ENCODE peak calls at places on chromosomes 4 and X, in five cellular contexts. D, Z, E, F and L are unnamed samples.

GRCh38 chrX:49228185-49228584 is 5.0 kb downstream of the CACNA1F start:
- DNase-seq in E (no peak), F (no peak), D (no peak), Z (no peak), L (no peak)

GRCh38 chrX:67004451-67004850 is 365.6 kb upstream of the EDA2R start:
- DNase-seq in Z (no peak), F (no peak), E (no peak), D (no peak), L (no peak)

GRCh38 chr4:3387943-3388348 is 53.8 kb upstream of the HGFAC start:
- DNase-seq in E (no peak), Z (peak; percentile 6), F (peak; percentile 25), D (no peak), L (peak; percentile 88)

GRCh38 chr4:1872918-1873269 is 1.7 kb downstream of the NSD2 start:
- DNase-seq in D (no peak), E (no peak), Z (no peak), F (peak; percentile 70), L (no peak)

GRCh38 chrX:46251755-46252154 is 293.5 kb downstream of the ZNF674 start:
- DNase-seq in E (no peak), F (peak; percentile 25), D (peak; percentile 30), Z (no peak), L (no peak)

GRCh38 chrX:134821901-134822300 is 163.6 kb upstream of the PLAC1 start:
- DNase-seq in E (no peak), D (no peak), Z (no peak), F (no peak), L (no peak)

GRCh38 chr4:184248216-184248615 is 30.5 kb upstream of the ENPP6 start:
- DNase-seq in F (peak; percentile 8), E (no peak), Z (no peak), D (no peak), L (no peak)

GRCh38 chrX:111445485-111445884 is 33.5 kb upstream of the DCX start:
- DNase-seq in Z (peak; percentile 34), D (peak; percentile 19), F (peak; percentile 46), E (peak; percentile 80), L (no peak)

GRCh38 chr4:115668396-115668795 is 555.0 kb upstream of the NDST4 start:
- DNase-seq in Z (no peak), D (no peak), E (no peak), F (no peak), L (no peak)

GRCh38 chr4:75497133-75497532 is 17.1 kb downstream of the RCHY1 start:
- DNase-seq in D (no peak), E (no peak), Z (no peak), F (peak; percentile 26), L (no peak)

GRCh38 chrX:140701480-140701879 is 8.1 kb upstream of the LINC00632 start:
- DNase-seq in Z (no peak), E (no peak), F (peak; percentile 26), D (no peak), L (no peak)

GRCh38 chr4:61395754-61396153 is 195.6 kb downstream of the ADGRL3 start:
- DNase-seq in F (no peak), E (peak; percentile 45), D (no peak), Z (no peak), L (no peak)

GRCh38 chrX:109966246-109966645 is 36.7 kb upstream of the TMEM164 start:
- DNase-seq in F (peak; percentile 47), E (no peak), Z (no peak), D (no peak), L (no peak)

GRCh38 chr4:64756016-64756415 is 346.8 kb upstream of the TECRL start:
- DNase-seq in Z (no peak), D (no peak), E (no peak), F (peak; percentile 1), L (no peak)

GRCh38 chr4:35934370-35934981 is 309.8 kb downstream of the ARAP2 start:
- DNase-seq in D (peak; percentile 29), Z (peak; percentile 1), F (peak; percentile 22), E (peak; percentile 21), L (no peak)

GRCh38 chr4:6298035-6298434 is 28.4 kb downstream of the WFS1 start:
- DNase-seq in E (no peak), Z (no peak), D (no peak), F (no peak), L (no peak)

GRCh38 chr4:123564758-123565346 is 168.3 kb downstream of the SPRY1 start:
- DNase-seq in Z (no peak), F (peak; percentile 70), E (peak; percentile 75), D (peak; percentile 83), L (no peak)

GRCh38 chr4:52837716-52838558 is 24.2 kb upstream of the RASL11B start:
- DNase-seq in D (peak; percentile 32), Z (no peak), F (peak; percentile 22), E (no peak), L (no peak)

GRCh38 chr4:9918475-9918874 is 102.8 kb downstream of the SLC2A9 start:
- DNase-seq in D (no peak), E (no peak), F (no peak), Z (no peak), L (no peak)

GRCh38 chrX:2584216-2584615 is 83.4 kb upstream of the DHRSX start:
- DNase-seq in Z (no peak), E (peak; percentile 59), D (no peak), F (no peak), L (no peak)

GRCh38 chrX:15856580-15856979 is 2.0 kb upstream of the AP1S2 start:
- DNase-seq in E (no peak), F (no peak), Z (no peak), D (no peak), L (no peak)

GRCh38 chrX:40573763-40574162 is 7.0 kb upstream of the ATP6AP2 start:
- DNase-seq in E (no peak), D (peak; percentile 13), F (no peak), Z (no peak), L (no peak)

GRCh38 chrX:136953867-136954787 is 73.6 kb upstream of the RBMX start:
- DNase-seq in E (peak; percentile 82), F (peak; percentile 75), D (peak; percentile 34), Z (peak; percentile 20), L (no peak)

GRCh38 chr4:147136308-147136707 is 190.6 kb upstream of the TTC29 start:
- DNase-seq in F (peak; percentile 75), Z (no peak), D (no peak), E (no peak), L (no peak)

GRCh38 chrX:78452356-78452755 is 124.9 kb upstream of the CYSLTR1 start:
- DNase-seq in F (peak; percentile 28), D (no peak), Z (no peak), E (no peak), L (no peak)

GRCh38 chr4:148982200-148982599 is 540.0 kb upstream of the NR3C2 start:
- DNase-seq in F (no peak), D (no peak), Z (no peak), E (no peak), L (no peak)